ENCODE peak calls at places on chromosomes 13 and 19, in eight cellular contexts. G is astrocyte, C is kidney, Q is K562, D is fibroblast of lung, H is GM12878, B is PC-3, I is mammary epithelial cell. P is an unnamed sample.

GRCh38 chr19:3565177-3565576 is 7.6 kb upstream of the HMG20B start:
- DNase-seq in G (peak), D (no peak), C (no peak), Q (no peak), H (no peak), B (peak), I (no peak), P (no peak)

GRCh38 chr13:48246097-48246496 is 13.1 kb downstream of the ITM2B start:
- DNase-seq in D (no peak), B (no peak), G (no peak), I (no peak), Q (no peak), H (no peak), C (no peak), P (no peak)

GRCh38 chr19:32599736-32600157 is 18.8 kb downstream of the PDCD5 start:
- DNase-seq in C (no peak), Q (peak), I (peak), B (peak), D (peak), H (no peak), G (peak), P (peak)

GRCh38 chr19:6806488-6806887 is 34.0 kb downstream of the VAV1 start:
- DNase-seq in Q (peak), G (no peak), C (no peak), B (peak), I (no peak), D (no peak), H (no peak), P (no peak)

GRCh38 chr19:18417250-18418033 is 1.8 kb upstream of the SSBP4 start:
- DNase-seq in I (no peak), C (peak), D (peak), B (peak), G (peak), H (no peak), Q (peak), P (peak)

GRCh38 chr19:3062165-3063105 is at the start of gene TLE5:
- DNase-seq in C (peak), D (no peak), Q (peak), H (no peak), G (no peak), I (no peak), B (peak), P (peak)

GRCh38 chr13:97849305-97849704 is 104.2 kb upstream of the IPO5 start:
- DNase-seq in C (no peak), I (peak), D (peak), H (peak), Q (peak), B (peak), G (peak), P (peak)

GRCh38 chr19:40512473-40513344 is 45.9 kb downstream of the SPTBN4 start:
- DNase-seq in C (no peak), G (no peak), I (peak), H (no peak), B (no peak), Q (no peak), D (no peak), P (peak)

GRCh38 chr19:49016067-49016839 is 638 bp downstream of the LHB start:
- DNase-seq in D (no peak), Q (no peak), H (no peak), B (no peak), I (no peak), G (no peak), C (no peak), P (no peak)

GRCh38 chr19:9498183-9498902 is at the start of gene ZNF560:
- DNase-seq in G (peak), B (no peak), D (peak), H (no peak), I (peak), C (no peak), Q (peak), P (no peak)

GRCh38 chr13:42110410-42111155 is 62.1 kb downstream of the DGKH start:
- DNase-seq in Q (peak), B (peak), H (peak), I (peak), C (no peak), D (peak), G (peak), P (peak)

GRCh38 chr19:10419646-10420443 is 493 bp upstream of the PDE4A start:
- DNase-seq in C (peak), D (peak), H (no peak), B (peak), G (peak), Q (peak), I (peak), P (peak)

GRCh38 chr13:113667771-113668490 is 912 bp downstream of the GRK1 start:
- DNase-seq in I (no peak), D (no peak), Q (no peak), H (no peak), B (no peak), G (no peak), C (peak), P (no peak)

GRCh38 chr19:1648156-1648925 is 4.1 kb downstream of the TCF3 start:
- DNase-seq in G (no peak), Q (no peak), D (no peak), I (no peak), C (peak), H (peak), B (no peak), P (no peak)

GRCh38 chr13:101614491-101614890 is 162.0 kb downstream of the ITGBL1 start:
- DNase-seq in Q (no peak), C (no peak), B (no peak), G (no peak), I (no peak), D (no peak), H (no peak), P (peak)

GRCh38 chr13:40336228-40337221 is 329.9 kb downstream of the FOXO1 start:
- DNase-seq in Q (no peak), G (no peak), C (no peak), B (no peak), D (no peak), H (no peak), I (no peak), P (no peak)

GRCh38 chr13:43232144-43232840 is 208.9 kb downstream of the DNAJC15 start:
- DNase-seq in D (peak), G (peak), Q (no peak), C (no peak), H (no peak), B (peak), I (no peak), P (no peak)

GRCh38 chr13:79901336-79901735 is 420.4 kb downstream of the NDFIP2 start:
- DNase-seq in Q (no peak), H (no peak), B (no peak), G (peak), I (peak), D (peak), C (no peak), P (peak)

GRCh38 chr13:65744761-65745160 is 1485.4 kb downstream of the PCDH9 start:
- DNase-seq in Q (no peak), G (peak), H (no peak), D (peak), I (no peak), B (no peak), C (no peak), P (no peak)

GRCh38 chr13:93875527-93875926 is 604.0 kb downstream of the DCT start:
- DNase-seq in H (no peak), G (peak), Q (no peak), D (peak), I (peak), B (peak), C (no peak), P (no peak)

GRCh38 chr13:41931337-41931736 is 29.6 kb downstream of the VWA8 start:
- DNase-seq in D (peak), B (peak), I (no peak), H (no peak), Q (no peak), G (peak), C (no peak), P (no peak)

GRCh38 chr13:61592489-61592888 is 176.8 kb upstream of the PCDH20 start:
- DNase-seq in H (no peak), Q (no peak), C (no peak), G (no peak), I (no peak), B (no peak), D (no peak), P (no peak)

GRCh38 chr13:61123533-61124269 is 291.9 kb downstream of the PCDH20 start:
- DNase-seq in H (no peak), C (no peak), I (no peak), D (no peak), Q (no peak), B (no peak), G (no peak), P (peak)

GRCh38 chr13:73325351-73326214 is 266.8 kb downstream of the KLF5 start:
- DNase-seq in C (no peak), B (peak), D (no peak), H (no peak), Q (no peak), G (peak), I (peak), P (no peak)

GRCh38 chr19:53809518-53810186 is 14.5 kb downstream of the NLRP12 start:
- DNase-seq in B (peak), D (no peak), I (no peak), Q (peak), C (no peak), H (no peak), G (no peak), P (peak)

GRCh38 chr13:45398862-45399261 is 19.3 kb downstream of the SLC25A30 start:
- DNase-seq in C (no peak), G (no peak), H (no peak), D (no peak), I (no peak), Q (no peak), B (no peak), P (no peak)

GRCh38 chr13:66048888-66049287 is 1181.2 kb downstream of the PCDH9 start:
- DNase-seq in H (no peak), C (no peak), G (no peak), I (no peak), B (no peak), Q (no peak), D (no peak), P (no peak)

GRCh38 chr13:94054159-94054558 is 425.3 kb downstream of the DCT start:
- DNase-seq in H (no peak), I (no peak), Q (no peak), C (no peak), G (no peak), B (no peak), D (no peak), P (no peak)

GRCh38 chr13:42702726-42703125 is 78.7 kb upstream of the FAM216B start:
- DNase-seq in C (no peak), I (no peak), G (peak), H (no peak), B (no peak), Q (no peak), D (peak), P (no peak)

GRCh38 chr13:113013878-113014751 is 45.1 kb downstream of the MCF2L start:
- DNase-seq in C (no peak), Q (no peak), G (no peak), H (no peak), B (peak), D (no peak), I (no peak), P (no peak)

GRCh38 chr13:95603887-95604533 is 40.5 kb downstream of the DZIP1 start:
- DNase-seq in C (peak), H (no peak), G (peak), I (peak), Q (no peak), D (peak), B (peak), P (no peak)

GRCh38 chr13:100825551-100825950 is 151.0 kb upstream of the TMTC4 start:
- DNase-seq in H (no peak), C (no peak), G (peak), I (peak), Q (no peak), D (no peak), B (peak), P (no peak)

GRCh38 chr13:74629985-74630384 is 495.8 kb upstream of the KLF12 start:
- DNase-seq in I (no peak), C (no peak), G (no peak), Q (no peak), D (no peak), B (no peak), H (no peak), P (no peak)

GRCh38 chr19:40932008-40932959 is 50.3 kb upstream of the CYP2A7 start:
- DNase-seq in D (no peak), Q (no peak), C (no peak), H (no peak), B (no peak), G (no peak), I (no peak), P (no peak)

GRCh38 chr19:58416631-58417030 is 8.2 kb downstream of the ZNF584 start:
- DNase-seq in Q (no peak), B (no peak), I (no peak), G (no peak), D (no peak), C (no peak), H (no peak), P (no peak)

GRCh38 chr19:15675560-15675959 is 2.7 kb downstream of the CYP4F12 start:
- DNase-seq in H (no peak), B (no peak), I (no peak), G (no peak), Q (no peak), C (no peak), D (no peak), P (no peak)

GRCh38 chr13:106172176-106172905 is 363.1 kb downstream of the EFNB2 start:
- DNase-seq in H (no peak), D (no peak), B (no peak), I (no peak), Q (no peak), C (no peak), G (no peak), P (no peak)
- TF ChIP-seq CTCF in H (no peak), D (no peak), B (no peak), I (no peak), Q (no peak), C (no peak), G (no peak), P (no peak)

GRCh38 chr19:42249769-42250168 is 5.2 kb downstream of the ERF start:
- DNase-seq in I (no peak), D (no peak), Q (no peak), G (no peak), H (no peak), B (no peak), C (no peak), P (no peak)
- H3K9ac ChIP-seq in I (no peak), D (no peak), Q (no peak), G (peak), H (no peak), B (no peak), C (no peak), P (no peak)

GRCh38 chr13:20114066-20114465 is 46.8 kb downstream of the GJA3 start:
- DNase-seq in I (no peak), Q (no peak), G (no peak), H (no peak), D (no peak), B (no peak), C (no peak), P (no peak)

GRCh38 chr13:20119960-20120359 is 40.9 kb downstream of the GJA3 start:
- DNase-seq in H (no peak), D (no peak), I (no peak), C (no peak), Q (no peak), B (no peak), G (no peak), P (no peak)

GRCh38 chr13:20121154-20121515 is 39.7 kb downstream of the GJA3 start:
- DNase-seq in D (peak), Q (no peak), C (no peak), H (no peak), G (no peak), I (no peak), B (peak), P (no peak)

GRCh38 chr13:20116213-20116612 is 44.6 kb downstream of the GJA3 start:
- DNase-seq in C (no peak), H (no peak), Q (no peak), D (no peak), I (no peak), B (no peak), G (no peak), P (no peak)

DNA sequence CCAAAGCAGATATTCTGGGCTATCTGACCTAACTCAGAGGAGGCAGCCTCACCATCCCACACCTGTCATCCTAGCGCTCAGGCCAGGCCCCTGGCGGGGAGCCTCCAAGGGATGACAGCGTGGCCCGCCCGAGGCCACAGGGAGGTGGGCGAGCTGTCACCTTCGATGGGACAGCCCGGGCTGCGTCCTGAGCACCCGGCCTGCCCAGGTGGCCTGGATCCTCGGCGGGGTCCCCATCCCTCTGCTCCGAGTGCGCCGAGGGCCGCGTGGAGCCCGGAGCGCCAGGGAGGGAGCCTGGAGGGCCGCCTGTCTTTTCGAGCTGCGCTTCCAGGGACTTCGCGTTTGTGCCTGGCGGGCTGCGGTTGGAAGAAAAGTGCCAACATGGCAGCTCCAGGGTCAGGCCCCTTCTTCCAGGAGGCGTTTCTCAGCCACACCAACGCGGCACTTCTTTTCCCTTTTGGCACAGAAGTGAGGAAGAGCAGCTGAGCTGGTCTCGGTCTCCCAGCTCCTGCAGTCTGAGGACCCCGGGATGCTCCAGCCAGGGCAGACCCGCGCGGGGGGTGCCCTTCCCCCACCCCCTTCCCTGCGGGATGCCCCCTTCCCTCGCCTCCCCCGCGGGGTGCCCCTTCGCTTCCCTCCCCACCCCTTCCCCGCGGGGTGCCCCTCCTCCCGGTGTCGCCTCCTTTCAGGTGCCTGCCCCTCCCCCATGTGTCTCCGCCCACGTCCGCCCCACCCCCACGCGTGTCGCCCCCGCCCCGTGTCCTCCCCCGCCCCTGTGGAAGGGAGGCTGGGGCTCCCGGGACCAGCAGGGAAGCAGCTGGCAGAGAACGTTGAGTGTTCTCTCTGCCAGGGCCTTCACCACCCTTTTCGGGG is 42.3 kb downstream of the GJA3 start:
- DNase-seq in I (no peak), B (peak), H (no peak), C (peak), G (peak), Q (peak), D (peak), P (peak)
- TF ChIP-seq CTCF in I (no peak), B (no peak), H (peak), C (no peak), G (no peak), Q (peak), D (no peak), P (peak)

DNA sequence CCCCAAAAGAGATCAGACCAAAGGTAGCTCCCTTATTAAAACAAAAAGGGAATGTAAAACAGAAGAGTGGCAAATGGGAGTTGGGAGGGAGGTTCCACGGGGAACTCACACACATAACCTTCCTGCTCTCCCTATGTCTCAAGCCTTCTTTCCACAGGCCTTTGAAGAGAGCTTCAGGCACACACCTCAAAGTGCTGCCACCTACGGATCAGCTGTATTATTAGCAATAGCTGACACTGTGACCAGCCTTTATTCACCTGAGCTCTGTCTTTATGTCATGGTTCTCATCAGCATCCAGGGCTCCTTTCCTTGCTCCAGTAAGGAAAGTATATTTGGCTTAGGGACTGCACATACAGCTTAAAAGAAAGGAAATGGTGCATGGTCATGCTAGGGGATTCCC is 11.3 kb downstream of the ZNF571 start:
- DNase-seq in Q (no peak), C (no peak), I (no peak), B (no peak), D (no peak), G (no peak), H (no peak), P (peak)
- H3K9ac ChIP-seq in Q (no peak), C (no peak), I (no peak), B (no peak), D (no peak), G (no peak), H (no peak), P (no peak)

DNA sequence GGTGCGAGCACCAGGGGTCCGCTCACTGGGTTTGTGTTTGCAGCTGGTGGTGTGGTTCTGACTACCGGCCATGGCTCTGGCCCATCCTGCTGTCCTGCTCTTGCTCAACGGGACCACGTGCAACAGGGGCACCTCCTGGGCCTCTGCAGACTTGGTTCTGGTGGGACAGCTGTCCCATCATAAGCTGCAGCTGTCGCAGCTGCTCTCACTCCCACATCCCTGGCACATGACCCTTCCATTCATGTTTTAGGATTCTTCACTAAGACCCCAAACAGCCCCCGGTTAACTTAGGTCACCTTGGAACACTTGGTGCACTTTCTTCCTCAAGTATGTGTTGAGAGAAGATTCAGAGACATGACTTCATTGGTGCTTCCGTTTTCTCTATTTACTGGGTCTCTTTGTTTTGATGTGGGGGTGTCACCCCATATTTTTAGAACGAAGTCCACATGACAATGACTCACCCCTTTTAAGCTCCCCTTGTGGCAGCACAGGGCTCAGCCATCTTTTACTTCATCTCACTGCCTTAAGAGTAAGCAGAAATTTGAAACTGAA is 68.4 kb upstream of the ARHGEF7 start:
- DNase-seq in B (no peak), G (no peak), C (no peak), I (no peak), D (peak), H (peak), Q (peak), P (no peak)
- TF ChIP-seq CTCF in B (no peak), G (no peak), C (peak), I (no peak), D (peak), H (peak), Q (peak), P (no peak)